ENCODE peak calls at places on chromosome 20, in four cellular contexts. G is HepG2, I is WTC11, K is K562. W is an unnamed sample.

GRCh38 chr20:32906871-32907495 is 48.3 kb downstream of the EFCAB8 start:
- DNase-seq in G (no peak), I (no peak), K (no peak), W (no peak)

GRCh38 chr20:38706482-38706881 is 17.8 kb upstream of the SLC32A1 start:
- DNase-seq in G (no peak), I (peak), K (no peak), W (no peak)

GRCh38 chr20:14716251-14716650 is 378.8 kb upstream of the FLRT3 start:
- DNase-seq in G (no peak), I (peak), K (no peak), W (peak)

GRCh38 chr20:10671850-10672578 is 1.8 kb downstream of the JAG1 start:
- DNase-seq in G (no peak), I (peak), K (peak), W (peak)

GRCh38 chr20:12598894-12599293 is 409.9 kb upstream of the SPTLC3 start:
- DNase-seq in G (no peak), I (no peak), K (no peak), W (no peak)

GRCh38 chr20:9400371-9401025 is 113.9 kb upstream of the LAMP5 start:
- DNase-seq in G (no peak), I (no peak), K (no peak), W (no peak)

GRCh38 chr20:7355056-7355455 is 585.2 kb downstream of the HAO1 start:
- DNase-seq in G (no peak), I (no peak), K (no peak), W (no peak)

GRCh38 chr20:58810116-58810878 is 40.4 kb downstream of the GNAS-AS1 start:
- DNase-seq in G (no peak), I (no peak), K (no peak), W (no peak)

GRCh38 chr20:19642861-19643260 is 115.2 kb upstream of the RIN2 start:
- DNase-seq in G (no peak), I (no peak), K (no peak), W (no peak)

GRCh38 chr20:6480328-6481030 is 287.0 kb upstream of the BMP2 start:
- DNase-seq in G (no peak), I (no peak), K (no peak), W (no peak)

GRCh38 chr20:507933-508332 is 35.7 kb downstream of the CSNK2A1 start:
- DNase-seq in G (no peak), I (no peak), K (no peak), W (no peak)

GRCh38 chr20:24027229-24027628 is 38.6 kb upstream of the GGTLC1 start:
- DNase-seq in G (no peak), I (no peak), K (no peak), W (no peak)

GRCh38 chr20:36604952-36605308 is 649 bp upstream of the RAB5IF start:
- DNase-seq in G (no peak), I (no peak), K (no peak), W (no peak)

DNA sequence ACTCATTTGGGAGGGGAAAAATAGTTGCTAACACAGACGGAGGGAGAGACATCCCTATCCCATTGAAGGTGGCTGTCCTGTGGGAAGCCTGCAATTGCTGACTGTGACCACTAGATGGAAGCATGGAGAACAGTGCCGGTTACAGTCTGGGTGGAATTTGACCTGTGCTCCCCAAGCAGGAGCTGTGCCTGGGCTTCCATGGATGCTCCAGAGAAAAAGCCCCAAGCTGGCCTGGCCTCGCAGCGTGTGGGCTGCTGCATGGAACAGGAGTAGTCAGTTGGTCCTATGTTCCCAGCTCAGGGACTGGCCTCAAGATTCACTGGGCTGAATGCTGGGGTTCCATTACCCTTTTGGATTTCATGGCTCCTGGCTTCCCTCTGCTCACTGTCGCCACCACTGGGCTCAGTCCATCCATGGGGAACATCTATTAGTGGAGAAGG is 116.3 kb upstream of the CHD6 start:
- DNase-seq in G (peak), I (peak), K (peak), W (peak)
- TF ChIP-seq ATF2 in G (peak), I (no peak), K (no peak), W (no peak)

GRCh38 chr20:31496761-31497295 is 17.4 kb upstream of the HM13 start:
- DNase-seq in G (no peak), I (no peak), K (no peak), W (no peak)
- TF ChIP-seq ATF2 in G (no peak), I (no peak), K (no peak), W (no peak)

GRCh38 chr20:64146301-64146935 is 17.8 kb upstream of the MYT1 start:
- DNase-seq in G (no peak), I (peak), K (no peak), W (peak)
- TF ChIP-seq ATF2 in G (no peak), I (no peak), K (no peak), W (no peak)

GRCh38 chr20:46939566-46939965 is 44.9 kb downstream of the EYA2 start:
- DNase-seq in G (no peak), I (no peak), K (no peak), W (no peak)

GRCh38 chr20:46939031-46939430 is 44.4 kb downstream of the EYA2 start:
- DNase-seq in G (peak), I (peak), K (peak), W (no peak)

GRCh38 chr20:46943861-46944591 is 49.4 kb downstream of the EYA2 start:
- DNase-seq in G (no peak), I (no peak), K (no peak), W (no peak)

GRCh38 chr20:46940616-46941015 is 46.0 kb downstream of the EYA2 start:
- DNase-seq in G (no peak), I (no peak), K (no peak), W (no peak)

GRCh38 chr20:46941404-46941803 is 46.8 kb downstream of the EYA2 start:
- DNase-seq in G (no peak), I (no peak), K (no peak), W (no peak)
- TF ChIP-seq ATF2 in G (no peak), I (no peak), K (no peak), W (no peak)

DNA sequence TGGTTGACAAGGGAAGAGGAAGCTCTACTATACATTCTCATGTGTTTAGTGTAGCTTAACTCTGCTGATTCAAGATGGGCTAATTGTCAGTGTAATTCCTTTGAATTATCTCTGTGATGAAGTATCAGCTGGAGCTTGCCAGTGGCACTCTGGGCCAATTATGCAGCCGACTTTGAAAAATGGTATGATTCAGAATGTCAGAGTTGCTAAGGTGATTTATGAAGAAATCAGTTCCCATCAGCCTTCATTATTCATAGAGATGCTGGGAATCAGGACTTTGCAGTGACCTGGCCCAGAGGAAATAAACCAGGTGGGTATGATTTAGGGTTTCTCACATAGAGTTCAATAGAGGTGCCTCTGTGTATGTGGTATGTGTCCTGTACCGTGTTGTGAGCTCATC is 33.4 kb downstream of the KCNS1 start:
- DNase-seq in G (no peak), I (no peak), K (no peak), W (no peak)
- TF ChIP-seq ATF2 in G (no peak), I (no peak), K (no peak), W (no peak)